ENCODE peak calls at places on chromosome 19, in four cellular contexts. U is psoas muscle; Q is HFFc6; T is CD4-positive, alpha-beta T cell. H is an unnamed sample.

GRCh38 chr19:13834308-13834790 is 39.1 kb downstream of the ZSWIM4 start:
- DNase-seq in T (no peak), U (no peak), Q (peak; percentile 81), H (peak; percentile 80)

GRCh38 chr19:10238172-10238783 is 7.1 kb upstream of the S1PR2 start:
- DNase-seq in Q (peak; percentile 25), U (peak; percentile 78), T (no peak), H (peak; percentile 31)

GRCh38 chr19:30535011-30535410 is 162.8 kb downstream of the ZNF536 start:
- DNase-seq in U (no peak), Q (no peak), T (no peak), H (no peak)

GRCh38 chr19:765179-765738 is 14.3 kb downstream of the MISP start:
- DNase-seq in T (no peak), Q (no peak), U (no peak), H (no peak)

GRCh38 chr19:35160629-35161433 is 6.3 kb downstream of the FXYD5 start:
- DNase-seq in T (no peak), Q (no peak), U (no peak), H (no peak)

GRCh38 chr19:42254850-42255765 is at the start of gene ERF:
- DNase-seq in T (peak; percentile 95), Q (peak; percentile 83), U (peak; percentile 95), H (peak; percentile 90)

GRCh38 chr19:39325778-39326680 is 5.4 kb upstream of the LRFN1 start:
- DNase-seq in Q (peak; percentile 15), T (no peak), U (no peak), H (peak; percentile 17)

GRCh38 chr19:277581-278165 is 13.5 kb downstream of the PLPP2 start:
- DNase-seq in T (no peak), U (peak; percentile 32), Q (no peak), H (no peak)

GRCh38 chr19:15622991-15623390 is 8.0 kb downstream of the CYP4F8 start:
- DNase-seq in T (no peak), Q (no peak), U (no peak), H (no peak)

GRCh38 chr19:41785653-41786052 is 10.7 kb upstream of the CEACAM3 start:
- DNase-seq in U (no peak), T (peak; percentile 67), Q (peak; percentile 39), H (peak; percentile 66)

GRCh38 chr19:1503089-1503924 is 9.5 kb downstream of the ADAMTSL5 start:
- DNase-seq in U (peak; percentile 81), Q (no peak), T (peak; percentile 71), H (peak; percentile 63)

GRCh38 chr19:10929402-10929794 is 787 bp downstream of the TIMM29 start:
- DNase-seq in Q (no peak), U (no peak), T (no peak), H (no peak)

GRCh38 chr19:41305923-41306322 is 4.0 kb upstream of the CCDC97 start:
- DNase-seq in U (no peak), Q (no peak), T (no peak), H (no peak)

GRCh38 chr19:35123573-35123972 is 8.0 kb downstream of the FXYD3 start:
- DNase-seq in U (peak; percentile 88), Q (no peak), T (no peak), H (no peak)

GRCh38 chr19:48698046-48698445 is 2.3 kb downstream of the FUT2 start:
- DNase-seq in T (no peak), Q (peak; percentile 38), U (no peak), H (peak; percentile 82)

GRCh38 chr19:42170052-42170451 is 37.8 kb upstream of the POU2F2 start:
- DNase-seq in U (no peak), T (no peak), Q (no peak), H (no peak)

GRCh38 chr19:49749771-49750170 is 13.3 kb downstream of the TSKS start:
- DNase-seq in Q (no peak), T (no peak), U (no peak), H (peak; percentile 51)

GRCh38 chr19:50739841-50740426 is 16.8 kb downstream of the CLEC11A start:
- DNase-seq in U (no peak), Q (no peak), T (no peak), H (no peak)

GRCh38 chr19:5050905-5051304 is 82.0 kb downstream of the KDM4B start:
- DNase-seq in Q (no peak), T (no peak), U (no peak), H (no peak)

GRCh38 chr19:48999481-49000325 is 6.0 kb downstream of the RUVBL2 start:
- DNase-seq in U (peak; percentile 78), T (peak; percentile 71), Q (peak; percentile 50), H (peak; percentile 67)

GRCh38 chr19:8355631-8356402 is 8.1 kb upstream of the ANGPTL4 start:
- DNase-seq in T (no peak), U (peak; percentile 53), Q (peak; percentile 97), H (peak; percentile 99)

GRCh38 chr19:44304659-44305193 is at the start of gene ZNF235:
- DNase-seq in U (peak; percentile 96), Q (peak; percentile 96), T (peak; percentile 69), H (peak; percentile 99)

GRCh38 chr19:29268721-29269483 is 56.0 kb upstream of the UQCRFS1 start:
- DNase-seq in Q (no peak), U (no peak), T (no peak), H (no peak)

GRCh38 chr19:48964205-48965032 is 690 bp upstream of the FTL start:
- DNase-seq in U (no peak), T (no peak), Q (peak; percentile 46), H (no peak)

GRCh38 chr19:495440-496332 is 600 bp upstream of the MADCAM1 start:
- DNase-seq in T (peak; percentile 54), Q (peak; percentile 28), U (peak; percentile 54), H (peak; percentile 36)

GRCh38 chr19:8569066-8569761 is 8.0 kb downstream of the MYO1F start:
- DNase-seq in Q (peak; percentile 89), T (peak; percentile 63), U (no peak), H (peak; percentile 93)

GRCh38 chr19:49809155-49809986 is 3.7 kb downstream of the FUZ start:
- DNase-seq in Q (no peak), U (peak; percentile 85), T (peak; percentile 60), H (peak; percentile 37)

GRCh38 chr19:2577722-2578335 is 101.9 kb downstream of the GADD45B start:
- DNase-seq in Q (no peak), U (no peak), T (peak; percentile 16), H (no peak)

GRCh38 chr19:3029070-3029923 is at the start of gene TLE2:
- DNase-seq in U (no peak), T (no peak), Q (no peak), H (no peak)

GRCh38 chr19:35637165-35637564 is 4.4 kb upstream of the ETV2 start:
- DNase-seq in T (no peak), Q (no peak), U (no peak), H (no peak)

GRCh38 chr19:5627395-5627904 is 4.6 kb downstream of the SAFB start:
- DNase-seq in U (peak; percentile 79), Q (no peak), T (no peak), H (peak; percentile 61)

GRCh38 chr19:16139752-16140151 is 3.7 kb upstream of the HSH2D start:
- DNase-seq in U (no peak), Q (no peak), T (no peak), H (no peak)

GRCh38 chr19:1261512-1261862 is 7.6 kb upstream of the CIRBP start:
- DNase-seq in U (peak; percentile 62), T (no peak), Q (no peak), H (no peak)

GRCh38 chr19:33756177-33756576 is 40.5 kb upstream of the KCTD15 start:
- DNase-seq in U (no peak), Q (no peak), T (no peak), H (no peak)

GRCh38 chr19:14835011-14835410 is at the start of the genes OR7A5 and OR7C1:
- DNase-seq in U (no peak), Q (no peak), T (no peak), H (no peak)

GRCh38 chr19:1651061-1651547 is 1.3 kb downstream of the TCF3 start:
- DNase-seq in U (no peak), Q (no peak), T (peak; percentile 64), H (peak; percentile 26)

GRCh38 chr19:35553385-35554000 is 8.1 kb downstream of the TMEM147 start:
- DNase-seq in U (no peak), Q (no peak), T (no peak), H (no peak)

GRCh38 chr19:50705422-50706019 is 14.1 kb downstream of the SHANK1 start:
- DNase-seq in Q (peak; percentile 80), T (no peak), U (no peak), H (peak; percentile 79)

GRCh38 chr19:3114811-3115210 is 20.6 kb downstream of the GNA11 start:
- DNase-seq in T (no peak), Q (no peak), U (no peak), H (no peak)

GRCh38 chr19:37989855-37990254 is 82.8 kb downstream of the SIPA1L3 start:
- DNase-seq in U (no peak), T (no peak), Q (no peak), H (no peak)

H was measured in EL.